ENCODE peak calls at places on chromosomes 3 and 15, in five cellular contexts. U is cardiac muscle cell; X is ascending aorta; D is activated T-cell treated with anti-CD3 and anti-CD28 coated beads, Interleukin-2, amount 50 U/mL, for 72 hours; Z is stimulated activated CD4-positive, alpha-beta T cell treated with anti-CD3 and anti-CD28 coated beads, Interleukin-12 subunit alpha, Interleukin-12 subunit beta, amount 100 ng/mL, for 48 hours. L is an unnamed sample.
A peak's percentile ranks its signal among the peaks of the same experiment; 100 is the strongest.

GRCh38 chr15:31338879-31339557 is 12.4 kb downstream of the KLF13 start:
- DNase-seq in D (peak; percentile 66), Z (no peak), X (no peak), U (peak; percentile 86), L (peak; percentile 73)

GRCh38 chr15:71085809-71086208 is 29.5 kb upstream of the THSD4 start:
- DNase-seq in X (no peak), U (no peak), D (no peak), Z (no peak), L (no peak)

GRCh38 chr3:104018541-104018940 is 1348.2 kb upstream of the ALCAM start:
- DNase-seq in U (no peak), X (no peak), D (no peak), Z (no peak), L (no peak)

GRCh38 chr15:97963779-97964178 is 3.3 kb downstream of the ARRDC4 start:
- DNase-seq in Z (no peak), X (no peak), U (no peak), D (no peak), L (no peak)

GRCh38 chr3:158912621-158913020 is 110.8 kb downstream of the MFSD1 start:
- DNase-seq in Z (no peak), D (no peak), X (no peak), U (no peak), L (no peak)

GRCh38 chr15:30072630-30073029 is 10.1 kb upstream of the GOLGA8J start:
- DNase-seq in U (no peak), D (no peak), Z (no peak), X (no peak), L (no peak)

GRCh38 chr15:59180946-59181345 is 25.7 kb upstream of the LDHAL6B start:
- DNase-seq in Z (no peak), D (no peak), U (peak; percentile 35), X (no peak), L (no peak)

GRCh38 chr15:26260517-26261133 is 397.5 kb upstream of the ATP10A start:
- DNase-seq in Z (no peak), X (no peak), U (no peak), D (peak; percentile 19), L (peak; percentile 9)

GRCh38 chr3:142723968-142724681 is at the start of gene TRPC1:
- DNase-seq in X (peak; percentile 22), U (peak; percentile 79), D (peak; percentile 79), Z (peak; percentile 63), L (peak; percentile 91)

GRCh38 chr3:107813066-107813465 is 277.8 kb downstream of the CD47 start:
- DNase-seq in Z (no peak), X (no peak), U (peak; percentile 42), D (no peak), L (no peak)

GRCh38 chr15:91849749-91850161 is 3.8 kb upstream of the SLCO3A1 start:
- DNase-seq in Z (no peak), U (peak; percentile 79), X (no peak), D (no peak), L (peak; percentile 67)

GRCh38 chr15:36053746-36054145 is 507.8 kb upstream of the DPH6 start:
- DNase-seq in X (no peak), U (no peak), D (no peak), Z (no peak), L (no peak)

GRCh38 chr3:135556184-135556583 is 409.3 kb upstream of the PPP2R3A start:
- DNase-seq in Z (no peak), X (no peak), U (no peak), D (no peak), L (no peak)

GRCh38 chr15:34708422-34708821 is 46.4 kb downstream of the GJD2 start:
- DNase-seq in D (no peak), X (no peak), Z (no peak), U (peak; percentile 65), L (peak; percentile 52)

GRCh38 chr3:67048067-67048715 is 50.1 kb downstream of the KBTBD8 start:
- DNase-seq in U (no peak), Z (no peak), X (no peak), D (no peak), L (peak; percentile 5)

GRCh38 chr3:138681463-138682215 is 73.1 kb downstream of the FAIM start:
- DNase-seq in U (no peak), X (no peak), Z (no peak), D (no peak), L (peak; percentile 63)

GRCh38 chr15:55194246-55194645 is 2.5 kb downstream of the RSL24D1 start:
- DNase-seq in D (no peak), Z (no peak), X (no peak), U (no peak), L (no peak)

GRCh38 chr15:70528270-70528706 is 235.1 kb downstream of the UACA start:
- DNase-seq in Z (peak; percentile 39), D (peak; percentile 71), U (peak; percentile 79), X (no peak), L (peak; percentile 85)